ENCODE peak calls at places on chromosome X, in five cellular contexts. M is neural progenitor cell, Q is head of caudate nucleus, W is PC-3, N is C1 segment of cervical spinal cord. E is an unnamed sample.
A peak's percentile ranks its signal among the peaks of the same experiment; 100 is the strongest.

GRCh38 chrX:68912113-68912980 is 83.5 kb downstream of the EFNB1 start:
- DNase-seq in W (no peak), M (peak; percentile 67), Q (no peak), N (no peak), E (no peak)

GRCh38 chrX:15946783-15947550 is 92.4 kb upstream of the AP1S2 start:
- DNase-seq in W (peak; percentile 93), M (no peak), Q (no peak), N (no peak), E (no peak)

GRCh38 chrX:22952011-22952410 is 47.7 kb upstream of the DDX53 start:
- DNase-seq in N (no peak), W (peak; percentile 23), Q (no peak), M (no peak), E (no peak)

GRCh38 chrX:107678957-107679740 is 50.8 kb downstream of the PRPS1 start:
- DNase-seq in M (no peak), W (no peak), N (no peak), Q (no peak), E (no peak)

GRCh38 chrX:2183193-2183725 is 317.5 kb downstream of the DHRSX start:
- DNase-seq in Q (no peak), W (no peak), M (peak; percentile 5), N (no peak), E (no peak)

GRCh38 chrX:136405126-136405525 is 82.6 kb upstream of the BRS3 start:
- DNase-seq in W (no peak), N (no peak), Q (no peak), M (no peak), E (peak; percentile 54)

GRCh38 chrX:75155454-75155829 is 641 bp downstream of the ABCB7 start:
- DNase-seq in W (peak; percentile 9), Q (no peak), M (no peak), N (no peak), E (peak; percentile 27)

GRCh38 chrX:41259516-41259915 is 74.4 kb upstream of the DDX3X start:
- DNase-seq in N (no peak), Q (no peak), W (no peak), M (no peak), E (no peak)

GRCh38 chrX:129600981-129601424 is 53.8 kb downstream of the APLN start:
- DNase-seq in W (peak; percentile 51), M (peak; percentile 35), N (peak; percentile 21), Q (peak; percentile 40), E (peak; percentile 32)

GRCh38 chrX:48910926-48911406 is 480 bp downstream of the SLC35A2 start:
- DNase-seq in Q (no peak), N (no peak), M (no peak), W (no peak), E (no peak)

GRCh38 chrX:154548028-154548316 is 552 bp downstream of the IKBKG start:
- DNase-seq in Q (no peak), N (no peak), M (no peak), W (no peak), E (no peak)

GRCh38 chrX:95383778-95384177 is 1300.9 kb upstream of the DIAPH2 start:
- DNase-seq in W (peak; percentile 32), N (no peak), M (no peak), Q (no peak), E (no peak)

GRCh38 chrX:41984628-41985027 is 61.3 kb upstream of the CASK start:
- DNase-seq in N (no peak), M (no peak), Q (no peak), W (peak; percentile 89), E (no peak)

GRCh38 chrX:3177851-3178250 is 136.6 kb downstream of the ARSF start:
- DNase-seq in N (no peak), M (no peak), W (peak; percentile 11), Q (no peak), E (no peak)

GRCh38 chrX:133045986-133046385 is 50.9 kb downstream of the USP26 start:
- DNase-seq in W (peak; percentile 60), Q (no peak), N (no peak), M (peak; percentile 37), E (peak; percentile 60)

GRCh38 chrX:42248226-42248625 is 324.9 kb upstream of the CASK start:
- DNase-seq in Q (no peak), M (no peak), W (no peak), N (no peak), E (no peak)

GRCh38 chrX:6460893-6461490 is 73.9 kb downstream of the VCX3A start:
- DNase-seq in N (no peak), Q (no peak), W (no peak), M (no peak), E (no peak)

GRCh38 chrX:124239911-124240310 is 92.5 kb upstream of the TEX13D start:
- DNase-seq in Q (no peak), W (no peak), M (no peak), N (no peak), E (no peak)

GRCh38 chrX:27671234-27671633 is 81.1 kb downstream of the DCAF8L2 start:
- DNase-seq in W (no peak), N (no peak), M (no peak), Q (no peak), E (no peak)

GRCh38 chrX:320126-320783 is 1.7 kb upstream of the GTPBP6 start:
- DNase-seq in M (peak; percentile 43), N (no peak), W (peak; percentile 19), Q (peak; percentile 31), E (peak; percentile 40)

GRCh38 chrX:24619647-24620046 is 27.5 kb downstream of the PCYT1B start:
- DNase-seq in M (no peak), Q (no peak), N (peak; percentile 3), W (peak; percentile 80), E (peak; percentile 77)

GRCh38 chrX:118943102-118943501 is 31.3 kb upstream of the LONRF3 start:
- DNase-seq in Q (no peak), N (no peak), M (no peak), W (no peak), E (no peak)

GRCh38 chrX:2692221-2693122 is 1.4 kb downstream of the CD99 start:
- DNase-seq in W (peak; percentile 31), N (no peak), Q (no peak), M (peak; percentile 39), E (peak; percentile 61)

GRCh38 chrX:130197464-130197863 is 25.7 kb downstream of the RAB33A start:
- DNase-seq in Q (no peak), M (no peak), W (no peak), N (no peak), E (no peak)

GRCh38 chrX:38803286-38803608 is 2.0 kb downstream of the MID1IP1 start:
- DNase-seq in W (no peak), N (no peak), M (no peak), Q (no peak), E (no peak)

GRCh38 chrX:99468993-99469392 is 941.1 kb downstream of the PCDH19 start:
- DNase-seq in M (no peak), N (no peak), Q (no peak), W (no peak), E (no peak)

GRCh38 chrX:34638116-34638515 is 19.0 kb downstream of the TMEM47 start:
- DNase-seq in N (no peak), Q (no peak), M (peak; percentile 51), W (peak; percentile 50), E (peak; percentile 32)

GRCh38 chrX:15384304-15384703 is at the start of gene VEGFD:
- DNase-seq in N (no peak), W (no peak), M (no peak), Q (no peak), E (no peak)

GRCh38 chrX:66635360-66635759 is 3.5 kb downstream of the EDA2R start:
- DNase-seq in Q (no peak), W (no peak), M (no peak), N (no peak), E (no peak)

GRCh38 chrX:110853610-110854009 is 58.0 kb upstream of the CHRDL1 start:
- DNase-seq in Q (no peak), M (peak; percentile 53), W (peak; percentile 54), N (no peak), E (peak; percentile 61)

GRCh38 chrX:49880668-49881067 is 1.4 kb downstream of the USP27X start:
- DNase-seq in N (no peak), Q (no peak), W (no peak), M (no peak), E (no peak)

GRCh38 chrX:1153940-1154339 is 58.5 kb downstream of the CRLF2 start:
- DNase-seq in M (no peak), N (no peak), Q (no peak), W (peak; percentile 37), E (no peak)

GRCh38 chrX:135099493-135099783 is 20.9 kb downstream of the ETDB start:
- DNase-seq in Q (no peak), N (no peak), M (no peak), W (no peak), E (no peak)

GRCh38 chrX:111410451-111410850 is 1.5 kb downstream of the DCX start:
- DNase-seq in W (no peak), N (no peak), Q (no peak), M (no peak), E (no peak)